ENCODE peak calls at places on chromosome 14, in four cellular contexts. S is AG04449, T is cardiac fibroblast, A is choroid plexus epithelial cell. R is an unnamed sample.

GRCh38 chr14:68631691-68632590 is 160.9 kb downstream of the ZFP36L1 start:
- DNase-seq in S (no peak), T (no peak), A (no peak), R (no peak)

GRCh38 chr14:37641117-37641516 is 45.7 kb downstream of the TTC6 start:
- DNase-seq in S (no peak), T (no peak), A (no peak), R (no peak)

GRCh38 chr14:42884100-42884499 is 1277.4 kb downstream of the LRFN5 start:
- DNase-seq in S (peak; percentile 12), T (peak; percentile 76), A (peak; percentile 77), R (no peak)

GRCh38 chr14:67746927-67747326 is 45.2 kb downstream of the RDH12 start:
- DNase-seq in S (no peak), T (no peak), A (no peak), R (no peak)

GRCh38 chr14:26863736-26864135 is 265.9 kb upstream of the NOVA1 start:
- DNase-seq in S (no peak), T (peak; percentile 46), A (peak; percentile 27), R (no peak)

GRCh38 chr14:38882533-38882932 is 220.5 kb downstream of the SEC23A start:
- DNase-seq in S (no peak), T (no peak), A (no peak), R (no peak)

GRCh38 chr14:106737025-106737424 is 1210.6 kb downstream of the TMEM121 start:
- DNase-seq in S (no peak), T (no peak), A (no peak), R (no peak)

GRCh38 chr14:29637406-29637805 is 290.2 kb downstream of the PRKD1 start:
- DNase-seq in S (no peak), T (peak; percentile 89), A (peak; percentile 90), R (no peak)

GRCh38 chr14:74804219-74804825 is 41.2 kb downstream of the YLPM1 start:
- DNase-seq in S (peak; percentile 9), T (peak; percentile 81), A (peak; percentile 87), R (peak; percentile 20)

GRCh38 chr14:68598621-68599447 is 194.0 kb downstream of the ZFP36L1 start:
- DNase-seq in S (no peak), T (peak; percentile 98), A (peak; percentile 95), R (peak; percentile 37)

DNA sequence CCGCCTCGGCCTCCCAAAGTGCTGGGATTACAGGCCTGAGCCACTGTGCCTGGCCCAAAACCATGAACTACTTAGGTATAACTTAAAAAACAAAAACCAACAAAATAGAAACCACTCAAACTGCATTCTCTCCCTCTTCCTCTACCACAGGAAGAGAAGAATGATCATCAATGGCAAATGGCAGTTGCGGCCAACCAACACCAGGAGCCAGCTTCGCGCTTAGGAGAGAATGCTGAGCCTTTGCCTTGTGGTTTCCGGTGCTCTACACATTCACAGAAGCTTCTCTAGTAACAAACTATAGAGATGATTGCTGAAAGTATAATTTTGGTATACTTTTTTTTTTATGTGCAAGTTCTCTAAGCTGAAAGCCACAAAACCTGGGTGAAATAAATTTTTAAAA is 17.1 kb downstream of the CATSPERB start:
- DNase-seq in S (no peak), T (no peak), A (no peak), R (no peak)
- TF ChIP-seq CTCF in S (no peak), T (no peak), A (no peak), R (no peak)

GRCh38 chr14:49986344-49987014 is 93.6 kb downstream of the ARF6 start:
- DNase-seq in S (no peak), T (peak; percentile 69), A (peak; percentile 67), R (no peak)

GRCh38 chr14:49982082-49982481 is 89.2 kb downstream of the ARF6 start:
- DNase-seq in S (no peak), T (no peak), A (peak; percentile 60), R (no peak)

GRCh38 chr14:49984419-49984818 is 91.5 kb downstream of the ARF6 start:
- DNase-seq in S (no peak), T (no peak), A (peak; percentile 67), R (no peak)

GRCh38 chr14:49980027-49980426 is 87.1 kb downstream of the ARF6 start:
- DNase-seq in S (no peak), T (no peak), A (no peak), R (no peak)

DNA sequence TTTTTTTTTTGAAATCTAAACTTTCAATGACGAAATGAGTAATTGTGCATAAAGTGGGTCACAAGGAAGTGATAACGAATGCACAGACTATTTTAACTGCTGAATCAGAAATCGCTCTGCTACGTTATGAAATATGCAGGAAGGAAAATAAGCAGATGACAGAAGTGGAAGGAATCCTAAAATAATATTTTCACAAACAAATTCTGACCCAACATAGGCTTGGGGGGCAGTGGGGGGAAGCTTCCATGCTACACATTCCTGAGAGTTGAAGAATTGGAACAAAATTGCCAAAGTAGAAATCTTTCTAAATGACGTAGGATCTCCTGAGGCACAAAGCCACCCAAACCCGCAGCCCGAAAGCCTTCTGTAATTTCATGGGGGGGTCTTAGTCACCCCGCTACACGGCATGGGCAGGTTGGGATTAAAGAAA is 89.7 kb downstream of the ARF6 start:
- DNase-seq in S (peak; percentile 93), T (peak; percentile 93), A (peak; percentile 96), R (peak; percentile 79)
- H3K4me3 ChIP-seq in S (peak overlapping the region; percentile 16), T (no peak overlapping the region), A (peak overlapping the region; percentile 41), R (peak overlapping the region; percentile 20)

DNA sequence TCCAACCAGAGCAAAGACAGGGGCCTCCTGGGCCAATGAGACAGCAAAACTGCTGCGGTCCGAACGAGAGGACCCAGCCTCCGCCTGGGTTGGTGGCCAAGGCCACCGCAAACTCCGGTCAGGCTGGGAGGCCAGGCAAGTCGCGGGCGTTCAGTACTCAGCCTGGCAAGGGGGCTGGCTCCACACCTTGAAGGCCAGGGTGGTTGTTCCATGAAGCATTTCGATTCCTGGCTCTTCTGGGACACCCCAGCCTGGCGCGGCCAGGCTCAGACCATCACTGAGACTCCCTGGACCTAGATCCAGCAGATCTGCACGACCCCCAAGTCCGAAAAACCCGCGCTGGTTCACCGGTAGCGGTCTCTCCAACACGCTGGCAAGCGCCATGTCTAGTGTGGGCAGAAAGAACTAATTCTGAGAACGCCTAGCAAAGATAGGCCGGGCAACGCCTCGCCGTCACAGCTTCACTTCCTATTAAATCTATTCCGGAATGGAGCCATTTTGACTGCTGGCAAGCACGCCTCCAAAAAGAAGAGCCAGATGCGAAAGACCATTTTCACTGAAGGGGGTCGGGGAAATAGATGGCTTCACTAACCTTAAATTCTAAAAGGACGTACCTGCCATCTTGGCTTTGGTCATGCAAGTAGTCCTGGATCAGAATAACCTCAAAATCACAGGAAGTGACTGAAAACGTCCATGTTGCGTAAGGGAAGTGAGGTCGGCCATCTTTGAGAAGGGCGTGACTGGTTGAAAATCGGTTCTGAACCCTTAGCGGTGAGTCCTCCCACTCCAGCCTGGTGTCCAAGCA is at the start of gene PSMB5:
- DNase-seq in S (peak; percentile 73), T (peak; percentile 96), A (peak; percentile 98), R (peak; percentile 85)
- TF ChIP-seq CTCF in S (peak; percentile 3), T (no peak), A (no peak), R (no peak)

GRCh38 chr14:71711619-71712018 is 220.6 kb upstream of the RGS6 start:
- DNase-seq in S (peak; percentile 96), T (peak; percentile 92), A (peak; percentile 94), R (peak; percentile 91)
- H3K4me3 ChIP-seq in S (no peak overlapping the region), T (no peak overlapping the region), A (no peak overlapping the region), R (no peak overlapping the region)

GRCh38 chr14:61203059-61203753 is 77.9 kb downstream of the TMEM30B start:
- DNase-seq in S (no peak), T (no peak), A (no peak), R (no peak)
- TF ChIP-seq CTCF in S (no peak), T (no peak), A (no peak), R (no peak)

DNA sequence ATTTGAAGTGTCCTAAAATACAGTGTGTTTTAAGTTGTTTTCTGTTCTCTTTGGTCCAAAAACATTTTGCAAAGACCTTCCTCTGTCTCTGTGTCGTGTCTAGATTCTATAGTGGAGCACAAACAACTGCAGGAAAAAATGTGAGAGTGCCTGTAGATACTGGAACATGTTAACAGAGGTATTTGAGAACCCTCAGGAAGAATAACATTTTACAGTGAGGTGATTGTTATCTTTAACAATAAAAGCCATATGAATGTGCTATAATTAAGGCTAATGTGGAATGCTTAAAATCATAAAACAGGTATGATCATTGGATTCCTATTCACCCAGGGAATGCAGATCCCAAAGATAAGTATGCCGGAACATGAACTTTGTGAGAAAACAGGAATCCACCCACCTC is 98.0 kb downstream of the SAMD4A start:
- DNase-seq in S (no peak), T (no peak), A (no peak), R (no peak)
- H3K4me3 ChIP-seq in S (no peak overlapping the region), T (no peak overlapping the region), A (no peak overlapping the region), R (no peak overlapping the region)

R was measured in AG09309.